ENCODE peak calls at places on chromosomes 1 and 21, in five cellular contexts. M is small intestine, O is endodermal cell, W is lung, I is AG09309. K is an unnamed sample.
A peak's percentile ranks its signal among the peaks of the same experiment; 100 is the strongest.

GRCh38 chr1:159879136-159879535 is 16.7 kb upstream of the VSIG8 start:
- DNase-seq in W (no peak), M (no peak), O (no peak), I (no peak), K (no peak)

GRCh38 chr1:20328201-20328600 is 37.5 kb downstream of the VWA5B1 start:
- DNase-seq in I (no peak), W (no peak), O (no peak), M (no peak), K (no peak)

GRCh38 chr1:58318157-58318665 is 228.3 kb downstream of the OMA1 start:
- DNase-seq in I (no peak), O (no peak), M (no peak), W (no peak), K (no peak)

GRCh38 chr1:197130677-197131304 is 15.7 kb downstream of the ASPM start:
- DNase-seq in I (no peak), W (no peak), M (no peak), O (no peak), K (no peak)

GRCh38 chr1:113133038-113133437 is 60.0 kb downstream of the LRIG2 start:
- DNase-seq in I (no peak), O (no peak), M (no peak), W (no peak), K (no peak)

GRCh38 chr1:240658312-240658975 is 46.5 kb upstream of the GREM2 start:
- DNase-seq in O (no peak), M (no peak), W (no peak), I (peak; percentile 17), K (no peak)

GRCh38 chr1:216731562-216731961 is 8.3 kb upstream of the ESRRG start:
- DNase-seq in W (no peak), O (no peak), I (no peak), M (no peak), K (peak; percentile 12)

GRCh38 chr1:152870831-152871730 is 7.0 kb upstream of the SMCP start:
- DNase-seq in I (no peak), M (no peak), W (no peak), O (peak; percentile 53), K (peak; percentile 52)

GRCh38 chr1:12143631-12144155 is 23.1 kb upstream of the TNFRSF1B start:
- DNase-seq in I (peak; percentile 91), O (no peak), M (peak; percentile 86), W (peak; percentile 83), K (no peak)

GRCh38 chr1:154474802-154475201 is 27.2 kb upstream of the TDRD10 start:
- DNase-seq in M (peak; percentile 93), W (peak; percentile 81), I (peak; percentile 82), O (no peak), K (no peak)

GRCh38 chr1:7865978-7866377 is 13.1 kb upstream of the UTS2 start:
- DNase-seq in O (no peak), M (no peak), W (no peak), I (no peak), K (no peak)

GRCh38 chr1:23402286-23403037 is 22.1 kb downstream of the TCEA3 start:
- DNase-seq in M (no peak), W (no peak), O (no peak), I (no peak), K (no peak)

GRCh38 chr1:97308131-97308530 is 586.5 kb downstream of the PTBP2 start:
- DNase-seq in M (no peak), W (no peak), O (no peak), I (peak; percentile 34), K (no peak)

GRCh38 chr1:100462291-100463040 is 75.5 kb upstream of the GPR88 start:
- DNase-seq in I (no peak), W (no peak), O (peak; percentile 58), M (no peak), K (no peak)

GRCh38 chr1:9312183-9312582 is 19.5 kb downstream of the SPSB1 start:
- DNase-seq in I (no peak), O (no peak), M (no peak), W (no peak), K (no peak)

GRCh38 chr1:187244623-187245022 is 415.9 kb downstream of the PLA2G4A start:
- DNase-seq in I (no peak), M (no peak), W (no peak), O (no peak), K (no peak)

GRCh38 chr1:110152133-110152785 is 2.0 kb downstream of the SLC6A17 start:
- DNase-seq in I (no peak), O (no peak), M (no peak), W (no peak), K (no peak)

GRCh38 chr1:115559987-115560386 is 81.8 kb upstream of the VANGL1 start:
- DNase-seq in W (no peak), O (no peak), M (no peak), I (no peak), K (no peak)

GRCh38 chr21:42388740-42389448 is 7.0 kb downstream of the TMPRSS3 start:
- DNase-seq in W (no peak), M (peak; percentile 77), O (no peak), I (no peak), K (peak; percentile 55)

GRCh38 chr1:227729881-227730629 is 5.0 kb downstream of the JMJD4 start:
- DNase-seq in I (peak; percentile 11), W (no peak), M (peak; percentile 25), O (peak; percentile 90), K (peak; percentile 92)

GRCh38 chr1:35180776-35181374 is 12.1 kb downstream of the SFPQ start:
- DNase-seq in M (no peak), W (no peak), I (no peak), O (no peak), K (no peak)

GRCh38 chr1:84433253-84434080 is 35.2 kb downstream of the DNASE2B start:
- DNase-seq in O (peak; percentile 77), W (peak; percentile 33), M (peak; percentile 85), I (peak; percentile 34), K (peak; percentile 46)

GRCh38 chr1:151135433-151136385 is 10.7 kb downstream of the SEMA6C start:
- DNase-seq in I (no peak), W (no peak), M (no peak), O (peak; percentile 63), K (peak; percentile 60)

GRCh38 chr1:162141273-162142023 is 72.0 kb downstream of the NOS1AP start:
- DNase-seq in I (peak; percentile 40), W (no peak), M (no peak), O (no peak), K (no peak)

GRCh38 chr1:161020573-161021167 is at the start of gene F11R:
- DNase-seq in I (no peak), O (peak; percentile 89), M (peak; percentile 75), W (peak; percentile 61), K (peak; percentile 84)

GRCh38 chr1:40774266-40774998 is 9.2 kb upstream of the KCNQ4 start:
- DNase-seq in O (peak; percentile 93), W (peak; percentile 44), M (peak; percentile 74), I (no peak), K (peak; percentile 82)

GRCh38 chr1:60425528-60425927 is 352.0 kb upstream of the C1orf87 start:
- DNase-seq in W (no peak), M (no peak), I (no peak), O (peak; percentile 52), K (peak; percentile 14)

GRCh38 chr1:97867127-97867526 is 53.7 kb downstream of the DPYD start:
- DNase-seq in M (no peak), O (no peak), I (no peak), W (no peak), K (no peak)

GRCh38 chr1:41646186-41646585 is 161.7 kb upstream of the EDN2 start:
- DNase-seq in M (no peak), W (no peak), O (peak; percentile 6), I (no peak), K (no peak)

GRCh38 chr1:184563308-184563707 is 176.5 kb downstream of the C1orf21 start:
- DNase-seq in M (peak; percentile 31), O (no peak), I (peak; percentile 7), W (no peak), K (peak; percentile 16)

GRCh38 chr1:27658951-27659496 is 13.0 kb downstream of the IFI6 start:
- DNase-seq in O (peak; percentile 75), I (no peak), W (no peak), M (no peak), K (peak; percentile 63)

GRCh38 chr1:172818841-172819527 is 160.1 kb downstream of the FASLG start:
- DNase-seq in M (no peak), W (no peak), O (no peak), I (no peak), K (no peak)

DNA sequence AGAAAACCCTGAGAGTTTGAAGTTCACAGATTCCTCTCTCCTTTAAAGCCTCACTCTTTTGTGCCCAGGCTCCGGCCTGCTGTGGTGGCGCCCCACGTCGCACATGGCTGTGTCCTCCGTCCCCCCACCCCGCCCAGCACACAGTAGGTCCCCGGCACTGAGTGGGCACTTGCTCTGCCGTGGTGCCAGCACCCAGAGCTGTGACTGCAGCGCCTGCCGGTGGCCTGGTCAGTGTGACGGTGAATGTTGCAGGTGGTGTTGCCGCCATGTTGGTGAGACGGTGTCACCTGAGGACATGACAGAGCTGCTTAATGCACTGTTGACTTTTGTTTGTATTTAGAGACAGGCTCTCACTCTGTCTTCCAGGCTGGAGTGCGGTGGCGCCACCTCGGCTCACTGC is 3.4 kb downstream of the ATAD3C start:
- DNase-seq in W (no peak), M (no peak), O (no peak), I (no peak), K (no peak)
- H3K4me3 ChIP-seq in W (no peak overlapping the region), M (no peak overlapping the region), O (no peak overlapping the region), I (no peak overlapping the region), K (no peak overlapping the region)

DNA sequence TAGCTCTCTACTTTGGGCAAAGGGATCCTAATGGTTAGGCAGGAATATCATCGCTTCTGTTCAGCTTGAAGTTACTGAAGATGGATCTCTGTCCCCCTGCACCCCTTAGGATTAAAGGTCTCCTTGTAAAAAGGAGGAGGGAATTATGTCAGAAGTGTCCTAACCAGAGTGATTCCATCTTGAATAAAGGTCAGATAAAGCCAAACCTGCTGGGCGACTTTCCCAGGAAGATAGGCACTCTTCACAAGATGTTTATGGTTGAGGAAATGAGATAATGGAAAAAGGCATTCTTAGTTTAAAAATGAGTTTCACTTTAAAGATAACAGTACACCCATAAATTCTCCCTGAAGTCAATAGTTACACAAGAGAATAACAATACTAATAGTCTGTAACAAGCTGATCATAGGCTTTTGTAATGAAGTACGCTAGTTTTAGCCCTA is 1.7 kb upstream of the NENF start:
- DNase-seq in W (no peak), O (no peak), M (peak; percentile 78), I (no peak), K (no peak)
- H3K4me3 ChIP-seq in W (no peak overlapping the region), O (no peak overlapping the region), M (no peak overlapping the region), I (no peak overlapping the region), K (no peak overlapping the region)

DNA sequence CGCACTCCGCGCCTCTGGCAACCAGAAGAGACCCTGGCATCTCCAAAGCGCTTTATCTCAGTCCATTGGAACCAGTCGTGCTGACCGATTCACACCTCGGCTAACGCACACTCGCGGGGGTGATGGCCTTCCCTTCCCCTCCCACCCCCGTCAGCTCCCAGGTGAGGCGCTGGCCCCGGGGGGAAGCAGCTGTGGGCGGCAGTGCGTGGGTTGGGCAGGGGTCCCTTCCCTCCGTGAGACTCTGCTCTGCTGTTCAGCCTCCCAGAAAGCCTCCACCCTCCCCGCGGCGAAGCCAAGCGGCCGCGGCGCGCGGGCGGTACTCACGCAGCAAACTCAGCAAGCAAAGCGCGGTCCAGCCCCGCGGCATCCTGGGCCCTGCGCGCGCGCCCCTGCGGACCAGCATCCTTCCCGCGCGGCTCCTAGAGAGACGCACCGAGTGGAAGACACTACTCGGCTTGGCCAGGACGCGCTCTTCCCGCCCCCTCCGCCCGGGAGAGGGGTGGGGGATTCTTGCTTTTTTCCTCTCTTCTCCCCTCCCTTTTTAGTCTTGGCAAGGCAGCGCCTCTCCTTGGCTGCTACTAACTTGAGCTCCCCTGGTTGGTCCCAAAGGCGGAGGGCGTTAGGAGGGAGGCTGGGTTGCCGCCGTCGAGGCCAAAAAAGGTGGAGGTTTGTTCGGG is at the start of gene CD34:
- DNase-seq in M (no peak), W (no peak), O (peak; percentile 78), I (no peak), K (peak; percentile 79)
- H3K4me3 ChIP-seq in M (no peak within 1 kb of the TSS), W (peak within 1 kb of the TSS; percentile 39), O (peak within 1 kb of the TSS; percentile 68), I (peak within 1 kb of the TSS; percentile 30), K (peak within 1 kb of the TSS; percentile 43)

GRCh38 chr1:202351725-202352124 is 3.2 kb downstream of the PPP1R12B start:
- DNase-seq in I (no peak), W (no peak), M (no peak), O (no peak), K (no peak)
- H3K4me3 ChIP-seq in I (no peak overlapping the region), W (no peak overlapping the region), M (no peak overlapping the region), O (no peak overlapping the region), K (no peak overlapping the region)

K was measured in H7.